ENCODE peak calls at places on chromosomes 2 and 18, in eight cellular contexts. One of them, this sample, is unnamed. For H3K79me2, the result is how much of the 10 kb centered on the place peaks cover.

GRCh38 chr2:190583507-190584337 is 49.2 kb upstream of the NEMP2 start:
- DNase-seq in astrocyte: no peak
- DNase-seq in H9: no peak
- DNase-seq in PC-3: no peak
- DNase-seq in PC-9: no peak
- DNase-seq in HCT116: no peak
- DNase-seq in MM.1S: no peak
- DNase-seq in OCI-LY7: no peak
- DNase-seq in this sample: no peak

GRCh38 chr2:190359896-190360376 is 16.5 kb downstream of the INPP1 start:
- DNase-seq in astrocyte: peak
- DNase-seq in H9: no peak
- DNase-seq in PC-3: no peak
- DNase-seq in PC-9: no peak
- DNase-seq in HCT116: no peak
- DNase-seq in MM.1S: peak
- DNase-seq in OCI-LY7: no peak
- DNase-seq in this sample: peak

GRCh38 chr2:223055836-223056235 is 3.8 kb downstream of the KCNE4 start:
- DNase-seq in astrocyte: peak
- DNase-seq in H9: no peak
- DNase-seq in PC-3: no peak
- DNase-seq in PC-9: no peak
- DNase-seq in HCT116: no peak
- DNase-seq in MM.1S: no peak
- DNase-seq in OCI-LY7: no peak
- DNase-seq in this sample: no peak

GRCh38 chr2:101127319-101128056 is 23.7 kb downstream of the TBC1D8 start:
- DNase-seq in astrocyte: no peak
- DNase-seq in H9: no peak
- DNase-seq in PC-3: peak
- DNase-seq in PC-9: peak
- DNase-seq in HCT116: no peak
- DNase-seq in MM.1S: no peak
- DNase-seq in OCI-LY7: no peak
- DNase-seq in this sample: no peak

GRCh38 chr18:332721-333513 is 65.1 kb upstream of the THOC1 start:
- DNase-seq in astrocyte: peak
- DNase-seq in H9: no peak
- DNase-seq in PC-3: no peak
- DNase-seq in PC-9: no peak
- DNase-seq in HCT116: no peak
- DNase-seq in MM.1S: no peak
- DNase-seq in OCI-LY7: no peak
- DNase-seq in this sample: no peak

GRCh38 chr2:120012363-120012762 is 514 bp upstream of the EPB41L5 start:
- DNase-seq in astrocyte: no peak
- DNase-seq in H9: no peak
- DNase-seq in PC-3: no peak
- DNase-seq in PC-9: no peak
- DNase-seq in HCT116: no peak
- DNase-seq in MM.1S: no peak
- DNase-seq in OCI-LY7: no peak
- DNase-seq in this sample: no peak

GRCh38 chr2:239240480-239240881 is 160.3 kb downstream of the HDAC4 start:
- DNase-seq in astrocyte: no peak
- DNase-seq in H9: no peak
- DNase-seq in PC-3: no peak
- DNase-seq in PC-9: no peak
- DNase-seq in HCT116: no peak
- DNase-seq in MM.1S: no peak
- DNase-seq in OCI-LY7: no peak
- DNase-seq in this sample: no peak

GRCh38 chr2:226304308-226304707 is 495.3 kb downstream of the IRS1 start:
- DNase-seq in astrocyte: no peak
- DNase-seq in H9: no peak
- DNase-seq in PC-3: no peak
- DNase-seq in PC-9: no peak
- DNase-seq in HCT116: no peak
- DNase-seq in MM.1S: no peak
- DNase-seq in OCI-LY7: no peak
- DNase-seq in this sample: no peak

GRCh38 chr18:8972116-8972515 is 130.4 kb upstream of the NDUFV2 start:
- DNase-seq in astrocyte: no peak
- DNase-seq in H9: no peak
- DNase-seq in PC-3: no peak
- DNase-seq in PC-9: no peak
- DNase-seq in HCT116: no peak
- DNase-seq in MM.1S: no peak
- DNase-seq in OCI-LY7: no peak
- DNase-seq in this sample: no peak

DNA sequence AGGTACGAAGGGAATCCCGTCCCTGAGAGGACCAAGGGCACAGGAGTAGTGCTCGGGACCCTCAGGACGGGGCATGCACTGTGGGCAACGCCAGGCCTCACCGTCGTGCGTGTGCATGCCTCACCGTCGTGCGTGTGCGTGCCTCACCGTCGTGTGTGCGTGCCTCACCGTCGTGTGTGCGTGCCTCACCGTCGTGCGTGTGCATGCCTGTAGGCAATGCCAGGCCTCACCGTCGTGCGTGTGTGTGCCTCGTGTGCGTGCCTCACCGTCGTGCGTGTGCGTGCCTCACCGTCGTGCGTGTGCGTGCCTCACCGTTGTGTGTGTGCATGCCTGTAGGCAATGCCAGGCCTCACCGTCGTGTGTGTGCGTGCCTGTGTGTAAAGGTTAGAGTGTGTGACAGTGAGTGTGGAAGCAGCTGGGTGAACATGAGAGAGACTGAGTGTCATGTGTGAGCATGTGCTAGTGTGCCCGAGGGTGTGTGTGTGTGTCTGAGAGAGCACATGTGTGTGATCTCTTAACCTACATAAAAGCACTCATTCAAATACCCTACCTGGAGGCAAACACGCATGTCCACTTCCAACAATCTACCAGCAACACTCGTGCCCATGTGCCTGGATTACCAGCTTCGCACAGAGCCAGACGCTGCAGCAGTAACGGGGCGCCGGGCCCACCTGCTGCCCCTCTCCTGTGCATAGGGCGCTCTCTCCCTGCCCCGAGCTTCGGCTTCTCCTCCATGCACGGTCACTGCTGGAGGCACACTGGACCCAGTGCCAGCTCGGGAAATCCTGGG is 36.3 kb downstream of the ZNF516 start:
- DNase-seq in astrocyte: no peak
- DNase-seq in H9: no peak
- DNase-seq in PC-3: no peak
- DNase-seq in PC-9: no peak
- DNase-seq in HCT116: no peak
- DNase-seq in MM.1S: no peak
- DNase-seq in OCI-LY7: no peak
- DNase-seq in this sample: no peak
- H3K79me2 ChIP-seq in astrocyte: half or more
- H3K79me2 ChIP-seq in H9: under half
- H3K79me2 ChIP-seq in PC-3: under half
- H3K79me2 ChIP-seq in PC-9: under half
- H3K79me2 ChIP-seq in HCT116: under half
- H3K79me2 ChIP-seq in MM.1S: under half
- H3K79me2 ChIP-seq in OCI-LY7: under half
- H3K79me2 ChIP-seq in this sample: half or more

DNA sequence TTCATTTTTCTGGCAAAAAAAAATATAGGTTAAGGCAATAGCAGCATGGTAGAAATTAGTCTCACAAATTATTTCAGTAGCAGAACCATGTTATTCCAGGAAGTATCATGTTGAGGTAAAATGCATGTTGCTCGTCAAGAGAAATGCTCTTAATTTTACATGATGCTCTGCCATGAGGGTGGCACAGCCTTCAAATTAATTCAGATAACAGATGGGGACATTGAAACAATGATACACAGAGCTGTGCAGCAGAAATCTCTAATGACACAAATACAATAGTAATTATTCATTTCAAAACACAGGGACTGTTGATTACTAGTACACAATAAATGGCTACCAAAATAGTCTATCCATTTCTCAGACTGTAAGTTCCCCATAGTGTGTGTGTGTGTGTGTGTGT is 24.8 kb downstream of the GAREM1 start:
- DNase-seq in astrocyte: no peak
- DNase-seq in H9: no peak
- DNase-seq in PC-3: no peak
- DNase-seq in PC-9: no peak
- DNase-seq in HCT116: no peak
- DNase-seq in MM.1S: no peak
- DNase-seq in OCI-LY7: no peak
- DNase-seq in this sample: no peak
- H3K79me2 ChIP-seq in astrocyte: under half
- H3K79me2 ChIP-seq in H9: under half
- H3K79me2 ChIP-seq in PC-3: under half
- H3K79me2 ChIP-seq in PC-9: under half
- H3K79me2 ChIP-seq in HCT116: under half
- H3K79me2 ChIP-seq in MM.1S: under half
- H3K79me2 ChIP-seq in OCI-LY7: under half
- H3K79me2 ChIP-seq in this sample: under half

GRCh38 chr2:95312543-95313205 is 15.5 kb downstream of the KCNIP3 start:
- DNase-seq in astrocyte: no peak
- DNase-seq in H9: no peak
- DNase-seq in PC-3: no peak
- DNase-seq in PC-9: no peak
- DNase-seq in HCT116: no peak
- DNase-seq in MM.1S: no peak
- DNase-seq in OCI-LY7: no peak
- DNase-seq in this sample: no peak

GRCh38 chr2:95310211-95310610 is 13.1 kb downstream of the KCNIP3 start:
- DNase-seq in astrocyte: no peak
- DNase-seq in H9: no peak
- DNase-seq in PC-3: no peak
- DNase-seq in PC-9: no peak
- DNase-seq in HCT116: no peak
- DNase-seq in MM.1S: no peak
- DNase-seq in OCI-LY7: no peak
- DNase-seq in this sample: no peak

GRCh38 chr2:95311821-95312542 is 14.8 kb downstream of the KCNIP3 start:
- DNase-seq in astrocyte: no peak
- DNase-seq in H9: no peak
- DNase-seq in PC-3: no peak
- DNase-seq in PC-9: no peak
- DNase-seq in HCT116: no peak
- DNase-seq in MM.1S: no peak
- DNase-seq in OCI-LY7: no peak
- DNase-seq in this sample: no peak

GRCh38 chr2:95309599-95309998 is 12.5 kb downstream of the KCNIP3 start:
- DNase-seq in astrocyte: no peak
- DNase-seq in H9: no peak
- DNase-seq in PC-3: no peak
- DNase-seq in PC-9: no peak
- DNase-seq in HCT116: no peak
- DNase-seq in MM.1S: no peak
- DNase-seq in OCI-LY7: no peak
- DNase-seq in this sample: no peak

DNA sequence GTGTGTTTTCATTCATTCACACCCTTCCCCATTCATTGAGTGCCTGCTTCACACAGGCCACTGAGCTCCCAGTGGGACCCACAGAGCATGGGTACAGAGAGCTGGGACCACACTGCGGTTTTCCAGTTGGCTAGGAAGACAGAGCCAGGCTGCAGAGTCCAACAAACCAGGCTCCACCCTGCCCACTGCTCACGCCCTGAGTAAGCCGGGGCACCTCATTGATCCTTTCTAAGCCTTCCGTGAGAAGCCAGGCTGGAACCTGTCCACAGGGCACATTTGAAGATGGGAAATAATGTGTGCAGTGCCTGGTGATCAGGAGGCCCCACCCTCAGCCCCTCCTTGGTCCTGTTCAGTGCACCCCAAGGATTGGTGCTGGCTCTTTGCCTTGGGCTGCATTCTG is 13.5 kb downstream of the KCNIP3 start:
- DNase-seq in astrocyte: no peak
- DNase-seq in H9: no peak
- DNase-seq in PC-3: no peak
- DNase-seq in PC-9: no peak
- DNase-seq in HCT116: no peak
- DNase-seq in MM.1S: no peak
- DNase-seq in OCI-LY7: no peak
- DNase-seq in this sample: no peak
- H3K79me2 ChIP-seq in astrocyte: under half
- H3K79me2 ChIP-seq in H9: under half
- H3K79me2 ChIP-seq in PC-3: under half
- H3K79me2 ChIP-seq in PC-9: under half
- H3K79me2 ChIP-seq in HCT116: under half
- H3K79me2 ChIP-seq in MM.1S: under half
- H3K79me2 ChIP-seq in OCI-LY7: under half
- H3K79me2 ChIP-seq in this sample: under half

GRCh38 chr18:49802623-49803022 is 10.7 kb downstream of the ACAA2 start:
- DNase-seq in astrocyte: no peak
- DNase-seq in H9: no peak
- DNase-seq in PC-3: no peak
- DNase-seq in PC-9: no peak
- DNase-seq in HCT116: no peak
- DNase-seq in MM.1S: no peak
- DNase-seq in OCI-LY7: no peak
- DNase-seq in this sample: no peak

DNA sequence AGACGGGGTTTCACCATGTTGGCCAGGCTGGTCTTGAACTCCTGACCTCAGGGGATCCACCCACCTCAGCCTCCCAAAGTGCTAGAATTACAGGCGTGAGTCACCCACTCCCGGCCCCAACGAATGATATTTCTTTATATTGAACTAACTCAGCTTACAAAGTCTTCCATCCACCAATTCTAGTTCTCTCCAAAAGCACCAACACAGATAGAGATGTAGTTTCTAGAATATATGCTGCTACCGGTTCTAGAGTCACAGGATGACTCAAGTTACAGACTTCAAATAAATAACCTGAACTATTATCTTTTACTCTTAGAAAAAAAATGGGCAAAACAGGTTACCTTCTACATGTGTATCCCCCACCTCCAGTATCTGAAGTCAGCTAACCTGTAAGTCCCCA is 9.2 kb downstream of the ACAA2 start:
- DNase-seq in astrocyte: no peak
- DNase-seq in H9: no peak
- DNase-seq in PC-3: no peak
- DNase-seq in PC-9: no peak
- DNase-seq in HCT116: no peak
- DNase-seq in MM.1S: no peak
- DNase-seq in OCI-LY7: no peak
- DNase-seq in this sample: no peak
- H3K79me2 ChIP-seq in astrocyte: under half
- H3K79me2 ChIP-seq in H9: under half
- H3K79me2 ChIP-seq in PC-3: under half
- H3K79me2 ChIP-seq in PC-9: under half
- H3K79me2 ChIP-seq in HCT116: under half
- H3K79me2 ChIP-seq in MM.1S: half or more
- H3K79me2 ChIP-seq in OCI-LY7: under half
- H3K79me2 ChIP-seq in this sample: half or more